ENCODE peak calls at places on chromosome 5, in five cellular contexts. J is upper lobe of right lung; N is naive thymus-derived CD4-positive, alpha-beta T cell; W is SK-N-SH; P is BJ. T is an unnamed sample.

GRCh38 chr5:143515829-143516228 is 112.3 kb upstream of the NR3C1 start:
- DNase-seq in J (no peak), N (no peak), W (no peak), P (no peak), T (no peak)

GRCh38 chr5:64742821-64743220 is 25.7 kb downstream of the SREK1IP1 start:
- DNase-seq in J (no peak), N (no peak), W (no peak), P (peak; percentile 12), T (no peak)

GRCh38 chr5:97750576-97750975 is 567.5 kb upstream of the RIOK2 start:
- DNase-seq in J (no peak), N (no peak), W (no peak), P (no peak), T (no peak)

GRCh38 chr5:164255598-164256213 is 750.3 kb downstream of the MAT2B start:
- DNase-seq in J (no peak), N (no peak), W (no peak), P (no peak), T (no peak)

GRCh38 chr5:68371607-68372006 is 156.1 kb downstream of the PIK3R1 start:
- DNase-seq in J (no peak), N (no peak), W (no peak), P (no peak), T (no peak)

GRCh38 chr5:55923177-55923872 is 71.4 kb downstream of the IL6ST start:
- DNase-seq in J (no peak), N (no peak), W (no peak), P (no peak), T (no peak)

GRCh38 chr5:141870226-141870625 is 8.0 kb downstream of the PCDH1 start:
- DNase-seq in J (peak; percentile 35), N (no peak), W (peak; percentile 70), P (no peak), T (no peak)

GRCh38 chr5:6787941-6788340 is 74.7 kb downstream of the TENT4A start:
- DNase-seq in J (no peak), N (no peak), W (no peak), P (no peak), T (no peak)

GRCh38 chr5:6773342-6774035 is 60.3 kb downstream of the TENT4A start:
- DNase-seq in J (no peak), N (no peak), W (peak; percentile 69), P (no peak), T (no peak)

GRCh38 chr5:37111426-37112382 is 137.5 kb downstream of the CPLANE1 start:
- DNase-seq in J (no peak), N (peak; percentile 68), W (no peak), P (no peak), T (no peak)

GRCh38 chr5:74903165-74903787 is 37.1 kb upstream of the FAM169A start:
- DNase-seq in J (peak; percentile 77), N (peak; percentile 5), W (peak; percentile 30), P (no peak), T (no peak)

GRCh38 chr5:172283862-172284274 is 304 bp upstream of the UBTD2 start:
- DNase-seq in J (peak; percentile 93), N (peak; percentile 69), W (peak; percentile 98), P (no peak), T (no peak)

GRCh38 chr5:73912755-73913365 is 286.9 kb downstream of the ARHGEF28 start:
- DNase-seq in J (no peak), N (no peak), W (no peak), P (no peak), T (no peak)

GRCh38 chr5:95784514-95785302 is 37.8 kb downstream of the GLRX start:
- DNase-seq in J (no peak), N (no peak), W (no peak), P (no peak), T (no peak)

GRCh38 chr5:134136221-134136631 is 21.7 kb downstream of the TCF7 start:
- DNase-seq in J (peak; percentile 29), N (no peak), W (no peak), P (no peak), T (no peak)

GRCh38 chr5:61423487-61424157 is 91.6 kb downstream of the ZSWIM6 start:
- DNase-seq in J (no peak), N (no peak), W (no peak), P (no peak), T (no peak)

GRCh38 chr5:158023266-158023665 is 164.3 kb upstream of the CLINT1 start:
- DNase-seq in J (no peak), N (no peak), W (no peak), P (no peak), T (no peak)

GRCh38 chr5:150112211-150113046 is 26.1 kb upstream of the CSF1R start:
- DNase-seq in J (peak; percentile 65), N (no peak), W (peak; percentile 39), P (peak; percentile 83), T (peak; percentile 50)

GRCh38 chr5:78927657-78928282 is 57.3 kb downstream of the ARSB start:
- DNase-seq in J (no peak), N (no peak), W (no peak), P (no peak), T (no peak)

GRCh38 chr5:43699910-43700309 is 96.9 kb downstream of the NNT start:
- DNase-seq in J (no peak), N (no peak), W (no peak), P (no peak), T (no peak)

GRCh38 chr5:139137703-139138102 is 60.5 kb downstream of the SIL1 start:
- DNase-seq in J (no peak), N (no peak), W (peak; percentile 47), P (no peak), T (no peak)

GRCh38 chr5:152193391-152194107 is 211.5 kb downstream of the NMUR2 start:
- DNase-seq in J (no peak), N (no peak), W (no peak), P (no peak), T (no peak)

GRCh38 chr5:159826351-159827222 is 89.7 kb upstream of the ADRA1B start:
- DNase-seq in J (peak; percentile 72), N (no peak), W (no peak), P (peak; percentile 49), T (peak; percentile 37)

GRCh38 chr5:66991746-66992145 is 204.9 kb downstream of the CD180 start:
- DNase-seq in J (no peak), N (no peak), W (no peak), P (no peak), T (no peak)

GRCh38 chr5:135072357-135073247 is 38.6 kb upstream of the PITX1 start:
- DNase-seq in J (peak; percentile 32), N (no peak), W (no peak), P (no peak), T (no peak)

GRCh38 chr5:84301535-84301934 is 83.1 kb downstream of the EDIL3 start:
- DNase-seq in J (no peak), N (no peak), W (no peak), P (no peak), T (no peak)

GRCh38 chr5:61467766-61468482 is 135.9 kb downstream of the ZSWIM6 start:
- DNase-seq in J (no peak), N (no peak), W (no peak), P (peak; percentile 8), T (peak; percentile 2)

GRCh38 chr5:14101922-14102321 is 41.2 kb upstream of the TRIO start:
- DNase-seq in J (no peak), N (no peak), W (no peak), P (no peak), T (no peak)

GRCh38 chr5:3913264-3913663 is 317.6 kb downstream of the IRX1 start:
- DNase-seq in J (no peak), N (no peak), W (no peak), P (no peak), T (no peak)

GRCh38 chr5:153718713-153719112 is 228.2 kb downstream of the GRIA1 start:
- DNase-seq in J (no peak), N (no peak), W (no peak), P (no peak), T (no peak)

GRCh38 chr5:181203842-181204560 is 995 bp downstream of the TRIM7 start:
- DNase-seq in J (no peak), N (no peak), W (peak; percentile 73), P (no peak), T (no peak)

GRCh38 chr5:146111409-146111808 is 6.0 kb upstream of the PLAC8L1 start:
- DNase-seq in J (no peak), N (no peak), W (no peak), P (no peak), T (no peak)

GRCh38 chr5:146040559-146040958 is 64.8 kb downstream of the PLAC8L1 start:
- DNase-seq in J (no peak), N (no peak), W (no peak), P (no peak), T (no peak)

GRCh38 chr5:80216753-80217596 is 38.9 kb downstream of the SERINC5 start:
- DNase-seq in J (peak; percentile 89), N (no peak), W (no peak), P (no peak), T (no peak)
- H3K4me3 ChIP-seq in J (no peak overlapping the region), N (peak overlapping the region; percentile 35), W (no peak overlapping the region), P (no peak overlapping the region), T (no peak overlapping the region)

DNA sequence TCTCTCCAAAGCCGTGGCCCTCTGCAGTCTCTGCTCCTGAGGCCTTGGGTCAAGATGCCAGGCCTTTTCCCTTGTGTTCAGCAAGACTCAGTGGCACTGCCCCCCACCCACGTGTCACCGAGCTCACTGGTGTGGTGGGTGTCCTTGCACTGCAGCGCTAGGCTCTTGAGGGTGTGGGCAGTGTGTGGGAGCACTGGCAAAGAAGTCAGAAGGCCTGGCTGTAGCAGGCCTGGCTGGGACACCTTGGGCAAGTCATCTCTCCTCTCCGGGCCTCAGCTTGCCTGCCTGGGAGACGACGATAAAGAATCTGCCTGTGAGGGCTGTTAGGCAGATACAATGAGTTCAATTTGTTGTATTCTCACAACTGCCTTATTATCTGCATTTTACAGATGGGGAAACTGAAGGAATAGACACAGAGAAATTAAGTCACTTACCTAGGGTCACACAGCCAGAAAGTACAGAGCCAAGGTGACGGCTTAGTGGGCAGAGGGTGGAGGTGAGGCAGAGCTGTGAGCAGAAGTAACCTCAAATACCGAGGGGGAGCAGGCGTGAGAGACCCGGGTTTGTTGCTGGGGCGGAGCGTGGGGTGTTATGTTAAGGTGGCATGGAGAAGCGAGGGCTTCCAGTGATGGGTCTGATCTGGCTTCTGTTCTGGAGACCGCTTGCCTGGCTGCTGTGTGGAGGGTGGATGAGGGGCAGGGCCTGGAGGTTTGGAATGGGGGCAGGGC is 1.3 kb downstream of the TSPAN17 start:
- DNase-seq in J (peak; percentile 53), N (peak; percentile 16), W (no peak), P (no peak), T (no peak)
- H3K4me3 ChIP-seq in J (peak overlapping the region; percentile 75), N (peak overlapping the region; percentile 50), W (peak overlapping the region; percentile 94), P (peak overlapping the region; percentile 68), T (peak overlapping the region; percentile 70)

DNA sequence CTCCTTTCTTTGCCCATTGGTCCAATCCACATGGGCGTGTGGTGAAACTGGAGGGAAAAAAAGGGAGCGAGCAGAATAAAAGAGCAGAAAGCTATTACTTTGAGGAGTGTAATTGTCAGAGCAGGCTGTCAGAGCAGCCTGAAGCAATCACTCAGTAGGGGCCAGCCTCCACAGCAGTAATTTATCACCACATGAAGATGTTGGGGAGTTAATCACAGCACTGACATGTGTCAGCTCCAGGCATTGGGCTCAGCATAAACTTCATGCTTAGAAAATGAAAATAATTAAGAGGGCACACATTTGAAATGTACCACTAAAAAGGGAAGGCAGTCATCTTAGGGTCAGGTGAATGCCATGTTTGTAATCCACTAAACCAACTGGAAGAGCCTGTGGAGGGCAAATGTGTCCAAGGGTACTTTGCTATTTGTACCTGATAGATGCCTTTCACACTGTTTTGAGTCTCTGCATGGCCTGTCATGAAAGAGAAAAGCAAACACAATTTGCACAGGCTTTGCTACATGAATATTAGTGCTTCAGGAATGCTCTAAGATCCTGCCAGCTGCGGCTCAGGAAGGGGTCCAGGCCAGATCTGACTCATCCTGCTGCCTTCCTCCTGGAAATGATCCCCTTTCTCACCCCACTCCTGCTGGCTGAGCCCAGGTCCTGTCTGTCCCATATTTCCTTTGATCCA is 2.9 kb upstream of the PTGER4 start:
- DNase-seq in J (no peak), N (no peak), W (no peak), P (no peak), T (peak; percentile 42)
- H3K4me3 ChIP-seq in J (peak overlapping the region; percentile 88), N (no peak overlapping the region), W (no peak overlapping the region), P (no peak overlapping the region), T (no peak overlapping the region)

GRCh38 chr5:80712914-80713313 is 58.1 kb upstream of the DHFR start:
- DNase-seq in J (no peak), N (no peak), W (no peak), P (no peak), T (no peak)
- H3K4me3 ChIP-seq in J (no peak overlapping the region), N (no peak overlapping the region), W (no peak overlapping the region), P (no peak overlapping the region), T (no peak overlapping the region)